ENCODE peak calls at places on chromosomes 3 and 15, in ten cellular contexts. I is mucosa of descending colon; U is IMR-90; C is GM23338; E is A673; M is stomach; F is cardiac muscle cell; Q is GM12878; S is RWPE2; H is CD8-positive, alpha-beta T cell. B is an unnamed sample. For H3K36me3, the result is how much of the 10 kb centered on the place peaks cover.

GRCh38 chr3:39148116-39149058 is 5.0 kb downstream of the CSRNP1 start:
- DNase-seq in I (peak), U (peak), Q (no peak), E (no peak), M (no peak), F (no peak), H (peak), C (no peak), S (no peak), B (peak)

GRCh38 chr3:43895573-43895972 is 204.8 kb downstream of the ABHD5 start:
- DNase-seq in H (no peak), E (no peak), M (no peak), I (no peak), U (no peak), C (no peak), S (no peak), F (no peak), Q (no peak), B (no peak)

GRCh38 chr15:78077860-78078187 is 313 bp upstream of the TBC1D2B start:
- DNase-seq in S (no peak), C (no peak), F (no peak), I (no peak), E (no peak), H (no peak), M (no peak), Q (no peak), U (no peak), B (no peak)

GRCh38 chr3:185631508-185632206 is 45.6 kb downstream of the SENP2 start:
- DNase-seq in C (no peak), I (no peak), H (no peak), E (peak), F (peak), U (no peak), M (no peak), S (no peak), Q (no peak), B (no peak)

GRCh38 chr3:23539185-23539584 is 266.6 kb upstream of the UBE2E1 start:
- DNase-seq in U (no peak), I (no peak), M (no peak), S (no peak), H (no peak), F (no peak), Q (no peak), C (no peak), E (no peak), B (no peak)

GRCh38 chr3:77323616-77324015 is 283.7 kb downstream of the ROBO2 start:
- DNase-seq in C (no peak), E (no peak), U (no peak), M (no peak), H (no peak), Q (no peak), F (no peak), S (no peak), I (no peak), B (no peak)

GRCh38 chr3:143199998-143200909 is 80.7 kb downstream of the CHST2 start:
- DNase-seq in F (no peak), H (no peak), Q (no peak), I (no peak), M (no peak), C (no peak), U (no peak), E (peak), S (no peak), B (no peak)

GRCh38 chr3:42115223-42115622 is 24.1 kb downstream of the TRAK1 start:
- DNase-seq in H (no peak), C (no peak), Q (no peak), S (no peak), F (no peak), I (no peak), U (no peak), E (no peak), M (no peak), B (no peak)

GRCh38 chr3:30518201-30518864 is 88.1 kb upstream of the TGFBR2 start:
- DNase-seq in H (no peak), I (peak), E (no peak), S (no peak), Q (no peak), C (no peak), F (no peak), M (peak), U (peak), B (no peak)

GRCh38 chr3:10351013-10351735 is 30.3 kb upstream of the SEC13 start:
- DNase-seq in C (peak), F (no peak), I (no peak), E (no peak), M (no peak), U (no peak), H (no peak), S (no peak), Q (no peak), B (peak)

GRCh38 chr3:142281474-142281873 is 56.1 kb upstream of the GK5 start:
- DNase-seq in Q (no peak), H (no peak), S (no peak), C (no peak), E (no peak), I (no peak), M (no peak), F (no peak), U (no peak), B (no peak)

GRCh38 chr3:1609416-1609815 is 489.2 kb upstream of the CNTN4 start:
- DNase-seq in Q (no peak), M (no peak), C (no peak), F (no peak), H (no peak), S (no peak), U (no peak), I (no peak), E (peak), B (no peak)

GRCh38 chr3:169162107-169162506 is 501.4 kb downstream of the MECOM start:
- DNase-seq in E (no peak), I (no peak), Q (no peak), H (no peak), S (no peak), F (no peak), U (no peak), M (no peak), C (no peak), B (no peak)

DNA sequence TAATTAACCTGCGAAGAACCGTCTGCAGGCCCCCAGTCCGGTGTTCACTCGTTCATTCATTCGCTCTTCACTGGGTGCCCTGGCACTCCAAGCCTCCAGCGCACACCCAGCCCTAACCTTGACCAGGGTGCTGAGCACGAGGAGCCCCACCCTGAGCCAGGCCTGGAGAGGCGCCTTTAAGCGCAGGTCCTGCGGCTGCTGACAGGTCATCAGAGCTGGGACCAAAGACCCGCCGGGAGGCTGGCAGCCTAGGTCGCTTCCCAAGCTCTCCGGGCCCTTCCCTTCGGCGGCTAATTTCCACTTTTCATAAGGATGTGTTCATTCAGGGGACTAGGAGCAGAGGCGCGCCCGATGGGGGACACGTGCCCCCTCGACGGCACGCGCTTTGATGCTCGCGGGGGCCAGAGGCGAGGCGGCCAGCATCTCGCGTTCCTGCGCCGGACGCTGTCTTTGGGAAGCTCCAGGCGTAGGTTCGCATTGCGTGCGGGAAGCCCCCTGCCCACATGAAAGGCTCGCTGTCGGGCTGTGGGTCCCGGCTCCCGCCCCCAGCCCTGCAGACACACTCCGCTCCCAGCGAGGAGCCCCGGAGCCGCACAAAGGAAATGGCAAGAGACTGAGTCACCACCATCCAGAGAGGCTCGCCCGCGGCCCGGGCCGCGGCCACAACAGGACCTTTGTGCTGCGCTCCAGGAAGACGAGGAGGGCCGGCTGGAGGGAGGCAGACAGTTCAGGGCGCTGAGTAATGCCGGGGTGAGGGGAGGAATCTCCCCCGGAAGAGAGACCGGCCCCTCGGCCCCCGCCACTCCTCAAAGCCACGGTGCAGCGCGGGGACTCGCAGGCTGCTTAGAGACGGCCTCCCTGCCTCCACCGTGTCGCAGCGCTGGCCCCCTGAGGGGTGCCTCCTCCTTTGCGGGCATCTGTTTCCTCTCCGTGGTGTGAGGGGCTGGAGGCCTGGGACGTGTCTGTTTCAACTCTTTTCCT is 266.4 kb upstream of the HES1 start:
- DNase-seq in Q (no peak), S (peak), I (no peak), E (no peak), C (peak), U (peak), F (no peak), M (no peak), H (no peak), B (no peak)
- H3K4me3 ChIP-seq in Q (no peak), S (no peak), I (no peak), E (no peak), C (peak), U (no peak), F (no peak), M (no peak), H (no peak), B (no peak)

GRCh38 chr15:63198752-63199250 is 9.4 kb downstream of the RAB8B start:
- DNase-seq in C (no peak), S (no peak), I (no peak), H (no peak), E (no peak), M (no peak), Q (no peak), U (peak), F (no peak), B (no peak)

GRCh38 chr15:63200464-63201242 is 11.2 kb downstream of the RAB8B start:
- DNase-seq in I (no peak), Q (no peak), F (no peak), U (no peak), C (no peak), S (no peak), H (no peak), M (no peak), E (no peak), B (no peak)

GRCh38 chr15:63202858-63203257 is 13.5 kb downstream of the RAB8B start:
- DNase-seq in I (no peak), E (no peak), H (no peak), U (no peak), F (no peak), M (no peak), Q (no peak), S (no peak), C (no peak), B (no peak)

GRCh38 chr15:63198315-63198714 is 8.9 kb downstream of the RAB8B start:
- DNase-seq in E (no peak), C (no peak), Q (no peak), I (no peak), H (no peak), M (no peak), S (no peak), U (peak), F (no peak), B (no peak)

GRCh38 chr15:63203451-63204090 is 14.2 kb downstream of the RAB8B start:
- DNase-seq in E (no peak), S (no peak), I (no peak), M (no peak), U (peak), H (peak), Q (no peak), F (no peak), C (no peak), B (no peak)
- TF ChIP-seq CTCF in E (no peak), S (peak), I (no peak), M (no peak), U (no peak), H (no peak), Q (peak), F (no peak), C (no peak), B (no peak)

DNA sequence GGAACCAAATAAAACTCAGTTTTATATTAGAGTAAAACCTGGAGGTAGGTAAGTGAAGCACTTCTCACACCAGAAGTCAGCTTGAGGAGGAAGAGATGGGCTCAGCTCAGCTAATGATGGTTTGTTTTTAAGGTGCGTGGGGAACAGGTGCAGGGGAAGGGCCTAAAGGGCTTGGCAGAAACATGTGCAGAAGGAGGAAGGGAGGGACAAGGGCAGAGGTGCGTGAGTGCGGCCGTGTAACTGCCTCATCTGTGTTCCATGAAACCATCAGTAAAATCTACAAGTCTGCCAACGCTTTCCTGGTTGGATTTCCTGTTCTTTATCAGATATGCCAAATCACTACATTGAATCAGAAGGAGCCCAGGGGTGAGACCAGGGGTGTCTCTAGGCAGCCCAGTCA is 19.9 kb downstream of the FYCO1 start:
- DNase-seq in F (no peak), I (no peak), M (no peak), S (no peak), U (no peak), C (no peak), Q (no peak), E (no peak), H (no peak), B (no peak)
- H3K36me3 ChIP-seq in F (under half), I (under half), M (half or more), S (half or more), U (under half), C (under half), Q (under half), E (under half), H (under half), B (under half)

DNA sequence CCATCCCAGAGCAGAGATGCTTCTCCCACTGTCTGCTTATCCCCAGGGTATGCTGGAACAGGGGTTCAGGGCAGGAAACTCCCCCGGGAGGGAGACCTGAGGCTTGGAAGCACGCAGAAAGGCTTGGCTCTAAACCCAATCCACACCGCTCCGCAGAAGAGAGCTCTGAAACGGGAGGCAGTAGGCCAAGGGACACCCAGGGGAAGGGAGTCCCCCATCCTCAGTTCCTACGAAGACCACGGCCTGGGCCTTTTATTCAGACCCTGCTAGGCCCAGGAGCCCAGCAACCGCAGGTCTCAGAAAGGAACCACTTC is 1.8 kb upstream of the HAPLN3 start:
- DNase-seq in Q (no peak), I (no peak), C (peak), E (no peak), F (no peak), S (no peak), M (no peak), H (no peak), U (no peak), B (no peak)
- H3K4me3 ChIP-seq in Q (no peak), I (no peak), C (peak), E (no peak), F (no peak), S (no peak), M (no peak), H (peak), U (no peak), B (no peak)

DNA sequence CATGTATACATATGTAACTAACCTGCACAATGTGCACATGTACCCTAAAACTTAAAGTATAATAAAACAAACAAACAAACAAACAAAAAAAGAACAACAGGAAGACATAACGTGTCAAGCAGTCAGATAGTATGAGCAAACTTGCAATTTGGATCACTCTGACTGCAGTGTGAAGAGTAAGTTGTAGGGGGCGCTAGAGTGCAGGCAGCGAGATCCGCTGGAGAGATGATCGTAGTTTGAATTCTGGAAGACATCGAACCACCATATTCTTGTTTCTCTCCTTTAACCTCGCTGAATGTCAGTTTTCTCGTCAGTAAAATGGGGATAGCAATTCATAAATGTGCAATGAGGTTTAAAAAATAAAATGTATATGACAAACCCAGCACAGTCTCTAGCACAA is 165.2 kb upstream of the LMCD1 start:
- DNase-seq in H (no peak), I (no peak), C (peak), Q (no peak), E (no peak), M (no peak), F (no peak), S (no peak), U (no peak), B (no peak)
- TF ChIP-seq CTCF in H (no peak), I (no peak), C (peak), Q (peak), E (peak), M (no peak), F (peak), S (no peak), U (peak), B (peak)

GRCh38 chr3:187733371-187733770 is 11.9 kb downstream of the BCL6 start:
- DNase-seq in E (no peak), M (no peak), I (no peak), U (no peak), S (no peak), F (no peak), Q (no peak), H (no peak), C (no peak), B (no peak)
- H3K36me3 ChIP-seq in E (half or more), M (half or more), I (under half), U (under half), S (half or more), F (under half), Q (under half), H (under half), C (under half), B (under half)

DNA sequence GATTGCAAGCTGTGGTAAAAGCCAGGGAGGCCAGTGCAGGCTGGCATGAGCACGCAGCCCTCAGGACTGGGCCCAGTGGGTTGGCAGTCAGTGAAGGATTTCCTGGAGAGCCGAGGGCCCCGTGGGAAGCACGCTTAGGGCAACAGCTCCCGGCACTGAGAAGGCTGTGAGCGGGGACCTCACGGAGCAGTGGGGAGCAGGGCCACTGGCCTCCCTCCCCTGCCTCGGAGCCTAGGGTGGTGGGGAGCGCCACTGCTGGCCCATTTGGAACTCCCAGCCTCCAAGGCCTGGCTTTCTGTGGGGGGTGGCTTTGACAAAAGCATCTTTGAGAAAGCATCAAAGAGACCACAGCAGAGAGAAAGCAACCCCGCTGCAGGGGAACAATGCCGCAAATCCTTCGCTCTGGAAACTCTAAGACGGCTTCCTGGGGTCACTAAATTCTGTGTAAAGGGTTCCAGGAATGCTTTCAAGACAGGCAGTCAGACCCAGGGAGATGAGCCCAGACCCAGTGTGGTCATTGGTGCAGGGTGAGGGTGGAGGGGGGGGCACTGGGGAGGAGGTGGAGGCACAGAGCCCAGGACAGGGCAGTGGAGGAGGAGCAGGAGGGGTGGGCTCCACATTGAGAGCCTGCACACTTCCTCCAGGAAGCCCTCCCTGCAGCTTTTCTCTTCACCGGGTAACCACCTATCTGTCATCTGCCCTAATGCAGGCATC is 9.5 kb upstream of the APBA2 start:
- DNase-seq in C (peak), S (no peak), E (no peak), I (no peak), F (no peak), U (no peak), M (no peak), Q (no peak), H (no peak), B (no peak)
- H3K4me3 ChIP-seq in C (no peak), S (no peak), E (no peak), I (no peak), F (no peak), U (no peak), M (no peak), Q (no peak), H (no peak), B (no peak)

DNA sequence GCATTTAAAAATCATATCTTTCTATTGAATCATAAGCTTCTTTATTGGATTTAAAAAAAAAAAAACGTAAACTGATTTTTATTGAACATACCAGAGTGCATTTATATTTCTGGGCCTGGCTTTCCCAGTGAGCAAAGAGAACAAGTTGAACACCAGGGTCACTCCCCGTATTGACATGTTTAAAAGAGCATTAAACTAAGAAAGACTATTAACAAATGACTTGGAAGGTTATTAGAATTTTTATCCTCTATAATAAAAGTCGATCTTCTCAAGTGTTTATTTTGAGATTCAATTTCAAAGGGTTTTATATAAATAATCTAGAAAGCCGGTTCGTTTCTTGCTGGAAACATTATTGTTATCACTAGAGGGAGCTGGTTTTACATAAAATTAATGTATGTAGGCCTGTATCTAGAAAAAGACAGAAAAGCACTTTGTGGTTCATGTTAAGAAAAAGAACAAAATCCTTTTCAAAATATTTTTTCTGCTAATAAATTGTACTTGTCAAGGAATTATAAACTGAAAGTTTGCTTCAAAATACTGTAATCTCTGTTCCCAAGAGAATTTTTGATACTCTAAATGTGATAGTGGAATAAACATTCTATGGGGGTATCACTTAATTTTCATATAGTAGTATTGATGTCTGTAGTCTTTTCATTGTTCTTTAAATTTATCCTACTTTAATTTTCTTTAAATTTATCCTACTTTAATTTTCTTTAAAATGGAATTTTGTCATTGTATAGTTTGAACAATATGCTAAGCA is 321.8 kb upstream of the MME start:
- DNase-seq in F (peak), C (peak), Q (no peak), I (no peak), S (no peak), E (peak), H (no peak), U (peak), M (no peak), B (no peak)
- TF ChIP-seq CTCF in F (peak), C (peak), Q (no peak), I (peak), S (peak), E (peak), H (no peak), U (peak), M (no peak), B (no peak)

B was measured in BE2C.